ENCODE peak calls at places on chromosomes 4 and X, in eight cellular contexts. E is sigmoid colon, R is suprapubic skin, Y is vagina, I is transverse colon, X is GM23338, V is GM12891, K is H1. U is an unnamed sample.

GRCh38 chr4:54006755-54007154 is 57.6 kb downstream of the CHIC2 start:
- DNase-seq in E (no peak), R (no peak), Y (no peak), I (no peak), X (no peak), V (no peak), K (no peak), U (no peak)

GRCh38 chr4:52560844-52561280 is 98.2 kb downstream of the USP46 start:
- DNase-seq in E (no peak), R (no peak), Y (no peak), I (no peak), X (no peak), V (no peak), K (no peak), U (no peak)

GRCh38 chrX:64204701-64205440 is 637 bp downstream of the AMER1 start:
- DNase-seq in E (peak; percentile 71), R (peak; percentile 69), Y (no peak), I (no peak), X (peak; percentile 25), V (peak; percentile 35), K (no peak), U (peak; percentile 41)

GRCh38 chrX:9498236-9498635 is 33.4 kb downstream of the TBL1X start:
- DNase-seq in E (no peak), R (no peak), Y (no peak), I (no peak), X (no peak), V (no peak), K (no peak), U (no peak)

GRCh38 chr4:77007358-77008230 is 58.0 kb downstream of the SEPTIN11 start:
- DNase-seq in E (no peak), R (no peak), Y (no peak), I (no peak), X (peak; percentile 52), V (no peak), K (no peak), U (peak; percentile 95)

GRCh38 chr4:142474398-142475087 is 371.6 kb downstream of the INPP4B start:
- DNase-seq in E (no peak), R (no peak), Y (no peak), I (no peak), X (no peak), V (no peak), K (no peak), U (no peak)

GRCh38 chr4:186723207-186724047 is at the start of gene FAT1:
- DNase-seq in E (peak; percentile 85), R (no peak), Y (no peak), I (peak; percentile 71), X (peak; percentile 79), V (peak; percentile 15), K (no peak), U (peak; percentile 43)

GRCh38 chrX:46180258-46180687 is 364.9 kb downstream of the ZNF674 start:
- DNase-seq in E (no peak), R (no peak), Y (no peak), I (no peak), X (no peak), V (no peak), K (no peak), U (no peak)

GRCh38 chrX:2327423-2327822 is 173.4 kb downstream of the DHRSX start:
- DNase-seq in E (no peak), R (no peak), Y (no peak), I (no peak), X (no peak), V (no peak), K (no peak), U (no peak)

GRCh38 chrX:50635811-50636365 is 165.3 kb upstream of the DGKK start:
- DNase-seq in E (no peak), R (no peak), Y (no peak), I (no peak), X (no peak), V (no peak), K (no peak), U (no peak)

GRCh38 chr4:153706519-153706918 is 22.4 kb downstream of the TLR2 start:
- DNase-seq in E (no peak), R (no peak), Y (no peak), I (no peak), X (no peak), V (no peak), K (no peak), U (no peak)

GRCh38 chr4:150218447-150218846 is 140.2 kb downstream of the DCLK2 start:
- DNase-seq in E (no peak), R (no peak), Y (no peak), I (no peak), X (no peak), V (no peak), K (no peak), U (no peak)

GRCh38 chr4:21512351-21512750 is 436.2 kb downstream of the KCNIP4 start:
- DNase-seq in E (no peak), R (no peak), Y (no peak), I (no peak), X (peak; percentile 80), V (no peak), K (no peak), U (peak; percentile 71)

GRCh38 chr4:151389316-151389715 is 19.7 kb upstream of the FHIP1A start:
- DNase-seq in E (no peak), R (no peak), Y (no peak), I (no peak), X (no peak), V (no peak), K (no peak), U (no peak)

GRCh38 chrX:13658602-13659001 is 5.7 kb downstream of the TCEANC start:
- DNase-seq in E (no peak), R (no peak), Y (no peak), I (no peak), X (peak; percentile 65), V (no peak), K (no peak), U (peak; percentile 52)

GRCh38 chrX:95640226-95640625 is 1044.4 kb upstream of the DIAPH2 start:
- DNase-seq in E (no peak), R (no peak), Y (no peak), I (no peak), X (no peak), V (no peak), K (no peak), U (no peak)

GRCh38 chr4:122703868-122704267 is 28.6 kb upstream of the BBS12 start:
- DNase-seq in E (no peak), R (no peak), Y (no peak), I (no peak), X (peak; percentile 12), V (no peak), K (no peak), U (no peak)

GRCh38 chr4:122701965-122702364 is 30.5 kb upstream of the BBS12 start:
- DNase-seq in E (no peak), R (no peak), Y (no peak), I (no peak), X (no peak), V (no peak), K (no peak), U (no peak)

GRCh38 chr4:122702939-122703338 is 29.6 kb upstream of the BBS12 start:
- DNase-seq in E (no peak), R (no peak), Y (no peak), I (peak; percentile 61), X (no peak), V (no peak), K (no peak), U (no peak)

GRCh38 chr4:122701061-122701460 is 31.4 kb upstream of the BBS12 start:
- DNase-seq in E (no peak), R (no peak), Y (no peak), I (no peak), X (no peak), V (no peak), K (no peak), U (no peak)

DNA sequence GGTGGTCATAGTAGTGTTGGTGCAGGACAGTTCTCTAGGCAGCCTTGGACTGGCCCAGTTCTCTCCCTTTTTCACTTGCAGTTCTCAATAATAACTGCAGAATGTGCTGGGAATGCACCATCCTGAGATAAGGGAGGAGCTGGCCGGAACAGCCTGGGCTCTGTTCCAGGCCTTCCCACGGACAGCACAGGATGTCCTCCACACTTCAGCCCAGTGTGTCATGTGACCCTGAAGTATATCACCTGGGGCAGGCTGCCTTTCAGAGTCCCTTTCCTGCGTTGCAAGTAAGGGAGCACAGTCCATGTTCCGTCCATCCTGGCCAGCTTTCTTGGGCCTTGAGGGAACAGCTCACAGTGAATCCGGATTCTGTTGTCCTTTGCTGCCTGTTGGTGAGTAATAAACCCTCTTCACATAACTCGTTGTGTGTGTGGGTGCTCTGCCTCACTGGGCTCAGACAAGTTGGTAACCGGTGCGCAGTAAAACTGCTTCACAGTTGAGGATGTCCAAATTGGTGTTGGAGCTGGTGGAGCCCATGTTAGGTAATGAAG is 32.3 kb upstream of the BBS12 start:
- DNase-seq in E (peak; percentile 89), R (no peak), Y (no peak), I (peak; percentile 65), X (peak; percentile 24), V (no peak), K (no peak), U (no peak)
- TF ChIP-seq POLR2AphosphoS5 in E (peak; percentile 52), R (no peak), Y (no peak), I (peak; percentile 71), X (no peak), V (no peak), K (no peak), U (no peak)

GRCh38 chr4:82367438-82368097 is 6.2 kb downstream of the HNRNPD start:
- DNase-seq in E (no peak), R (no peak), Y (no peak), I (no peak), X (no peak), V (no peak), K (no peak), U (no peak)
- TF ChIP-seq POLR2AphosphoS5 in E (no peak), R (no peak), Y (no peak), I (no peak), X (no peak), V (no peak), K (no peak), U (no peak)

GRCh38 chr4:22515888-22516541 is at the start of gene ADGRA3:
- DNase-seq in E (peak; percentile 88), R (no peak), Y (no peak), I (peak; percentile 80), X (peak; percentile 78), V (peak; percentile 28), K (no peak), U (peak; percentile 81)

GRCh38 chr4:22514001-22514400 is 1.9 kb downstream of the ADGRA3 start:
- DNase-seq in E (no peak), R (no peak), Y (no peak), I (no peak), X (no peak), V (no peak), K (no peak), U (peak; percentile 48)

GRCh38 chr4:22514431-22514830 is 1.4 kb downstream of the ADGRA3 start:
- DNase-seq in E (no peak), R (no peak), Y (no peak), I (no peak), X (no peak), V (no peak), K (no peak), U (no peak)

GRCh38 chr4:22512306-22512705 is 3.6 kb downstream of the ADGRA3 start:
- DNase-seq in E (no peak), R (no peak), Y (no peak), I (no peak), X (no peak), V (no peak), K (no peak), U (no peak)

GRCh38 chr4:22515145-22515887 is 550 bp downstream of the ADGRA3 start:
- DNase-seq in E (peak; percentile 87), R (no peak), Y (no peak), I (peak; percentile 78), X (peak; percentile 81), V (peak; percentile 21), K (no peak), U (peak; percentile 77)
- TF ChIP-seq POLR2AphosphoS5 in E (peak; percentile 49), R (no peak), Y (no peak), I (peak; percentile 36), X (peak; percentile 60), V (no peak), K (peak; percentile 90), U (peak; percentile 16)

GRCh38 chr4:124535004-124535403 is 177.5 kb downstream of the ANKRD50 start:
- DNase-seq in E (no peak), R (no peak), Y (no peak), I (no peak), X (no peak), V (no peak), K (no peak), U (no peak)
- TF ChIP-seq POLR2AphosphoS5 in E (no peak), R (no peak), Y (no peak), I (no peak), X (no peak), V (no peak), K (no peak), U (no peak)

U was measured in endothelial cell of umbilical vein.